ENCODE peak calls at places on chromosomes 12 and 14, in eight cellular contexts. One of them, this sample, is unnamed.

GRCh38 chr12:12877789-12878455 is 13.4 kb upstream of the GPRC5A start:
- DNase-seq in CD4-positive, CD25-positive, alpha-beta regulatory T cell: no peak
- DNase-seq in stomach: no peak
- DNase-seq in mammary epithelial cell: no peak
- DNase-seq in cardiac muscle cell: no peak
- DNase-seq in heart left ventricle: no peak
- DNase-seq in aorta: peak
- DNase-seq in A549: no peak
- DNase-seq in this sample: no peak

GRCh38 chr12:52441320-52441911 is 7.2 kb upstream of the KRT75 start:
- DNase-seq in CD4-positive, CD25-positive, alpha-beta regulatory T cell: no peak
- DNase-seq in stomach: no peak
- DNase-seq in mammary epithelial cell: peak
- DNase-seq in cardiac muscle cell: no peak
- DNase-seq in heart left ventricle: no peak
- DNase-seq in aorta: no peak
- DNase-seq in A549: no peak
- DNase-seq in this sample: no peak

GRCh38 chr12:18696971-18697602 is 40.7 kb downstream of the PLCZ1 start:
- DNase-seq in CD4-positive, CD25-positive, alpha-beta regulatory T cell: no peak
- DNase-seq in stomach: no peak
- DNase-seq in mammary epithelial cell: peak
- DNase-seq in cardiac muscle cell: no peak
- DNase-seq in heart left ventricle: no peak
- DNase-seq in aorta: no peak
- DNase-seq in A549: no peak
- DNase-seq in this sample: no peak

GRCh38 chr14:22991852-22992251 is 9.5 kb upstream of the AJUBA start:
- DNase-seq in CD4-positive, CD25-positive, alpha-beta regulatory T cell: no peak
- DNase-seq in stomach: no peak
- DNase-seq in mammary epithelial cell: no peak
- DNase-seq in cardiac muscle cell: no peak
- DNase-seq in heart left ventricle: no peak
- DNase-seq in aorta: no peak
- DNase-seq in A549: no peak
- DNase-seq in this sample: no peak

GRCh38 chr14:24339284-24340151 is at the start of gene RIPK3:
- DNase-seq in CD4-positive, CD25-positive, alpha-beta regulatory T cell: peak
- DNase-seq in stomach: peak
- DNase-seq in mammary epithelial cell: no peak
- DNase-seq in cardiac muscle cell: no peak
- DNase-seq in heart left ventricle: peak
- DNase-seq in aorta: peak
- DNase-seq in A549: no peak
- DNase-seq in this sample: peak

GRCh38 chr12:107359382-107359781 is 266.0 kb upstream of the CRY1 start:
- DNase-seq in CD4-positive, CD25-positive, alpha-beta regulatory T cell: no peak
- DNase-seq in stomach: no peak
- DNase-seq in mammary epithelial cell: peak
- DNase-seq in cardiac muscle cell: no peak
- DNase-seq in heart left ventricle: no peak
- DNase-seq in aorta: no peak
- DNase-seq in A549: no peak
- DNase-seq in this sample: no peak

GRCh38 chr12:59405992-59406391 is 189.8 kb upstream of the SLC16A7 start:
- DNase-seq in CD4-positive, CD25-positive, alpha-beta regulatory T cell: no peak
- DNase-seq in stomach: no peak
- DNase-seq in mammary epithelial cell: no peak
- DNase-seq in cardiac muscle cell: no peak
- DNase-seq in heart left ventricle: no peak
- DNase-seq in aorta: no peak
- DNase-seq in A549: no peak
- DNase-seq in this sample: no peak

GRCh38 chr12:6684609-6685008 is 4.6 kb downstream of the ZNF384 start:
- DNase-seq in CD4-positive, CD25-positive, alpha-beta regulatory T cell: peak
- DNase-seq in stomach: no peak
- DNase-seq in mammary epithelial cell: no peak
- DNase-seq in cardiac muscle cell: peak
- DNase-seq in heart left ventricle: no peak
- DNase-seq in aorta: no peak
- DNase-seq in A549: peak
- DNase-seq in this sample: no peak

GRCh38 chr14:93331375-93332031 is 1.3 kb downstream of the BTBD7 start:
- DNase-seq in CD4-positive, CD25-positive, alpha-beta regulatory T cell: no peak
- DNase-seq in stomach: no peak
- DNase-seq in mammary epithelial cell: no peak
- DNase-seq in cardiac muscle cell: no peak
- DNase-seq in heart left ventricle: no peak
- DNase-seq in aorta: peak
- DNase-seq in A549: no peak
- DNase-seq in this sample: no peak

GRCh38 chr12:29229937-29230336 is 80.9 kb downstream of the FAR2 start:
- DNase-seq in CD4-positive, CD25-positive, alpha-beta regulatory T cell: no peak
- DNase-seq in stomach: no peak
- DNase-seq in mammary epithelial cell: no peak
- DNase-seq in cardiac muscle cell: no peak
- DNase-seq in heart left ventricle: no peak
- DNase-seq in aorta: no peak
- DNase-seq in A549: no peak
- DNase-seq in this sample: no peak

GRCh38 chr12:116629451-116629850 is 70.3 kb downstream of the MAP1LC3B2 start:
- DNase-seq in CD4-positive, CD25-positive, alpha-beta regulatory T cell: no peak
- DNase-seq in stomach: no peak
- DNase-seq in mammary epithelial cell: no peak
- DNase-seq in cardiac muscle cell: no peak
- DNase-seq in heart left ventricle: no peak
- DNase-seq in aorta: no peak
- DNase-seq in A549: no peak
- DNase-seq in this sample: no peak

GRCh38 chr12:115222220-115222619 is 538.2 kb upstream of the TBX3 start:
- DNase-seq in CD4-positive, CD25-positive, alpha-beta regulatory T cell: no peak
- DNase-seq in stomach: no peak
- DNase-seq in mammary epithelial cell: no peak
- DNase-seq in cardiac muscle cell: no peak
- DNase-seq in heart left ventricle: no peak
- DNase-seq in aorta: no peak
- DNase-seq in A549: no peak
- DNase-seq in this sample: no peak

GRCh38 chr14:103091041-103091882 is 3.3 kb upstream of the EXOC3L4 start:
- DNase-seq in CD4-positive, CD25-positive, alpha-beta regulatory T cell: peak
- DNase-seq in stomach: peak
- DNase-seq in mammary epithelial cell: no peak
- DNase-seq in cardiac muscle cell: peak
- DNase-seq in heart left ventricle: peak
- DNase-seq in aorta: no peak
- DNase-seq in A549: peak
- DNase-seq in this sample: peak

GRCh38 chr12:108341854-108342847 is 3.0 kb upstream of the CMKLR1 start:
- DNase-seq in CD4-positive, CD25-positive, alpha-beta regulatory T cell: no peak
- DNase-seq in stomach: no peak
- DNase-seq in mammary epithelial cell: no peak
- DNase-seq in cardiac muscle cell: no peak
- DNase-seq in heart left ventricle: no peak
- DNase-seq in aorta: no peak
- DNase-seq in A549: no peak
- DNase-seq in this sample: no peak

GRCh38 chr12:2858944-2859352 is 2.1 kb upstream of the TEX52 start:
- DNase-seq in CD4-positive, CD25-positive, alpha-beta regulatory T cell: no peak
- DNase-seq in stomach: no peak
- DNase-seq in mammary epithelial cell: no peak
- DNase-seq in cardiac muscle cell: no peak
- DNase-seq in heart left ventricle: peak
- DNase-seq in aorta: no peak
- DNase-seq in A549: no peak
- DNase-seq in this sample: no peak

GRCh38 chr14:92780444-92780843 is 13.7 kb upstream of the GOLGA5 start:
- DNase-seq in CD4-positive, CD25-positive, alpha-beta regulatory T cell: no peak
- DNase-seq in stomach: no peak
- DNase-seq in mammary epithelial cell: peak
- DNase-seq in cardiac muscle cell: no peak
- DNase-seq in heart left ventricle: no peak
- DNase-seq in aorta: no peak
- DNase-seq in A549: no peak
- DNase-seq in this sample: no peak

GRCh38 chr12:105214670-105215375 is 21.2 kb downstream of the APPL2 start:
- DNase-seq in CD4-positive, CD25-positive, alpha-beta regulatory T cell: no peak
- DNase-seq in stomach: peak
- DNase-seq in mammary epithelial cell: peak
- DNase-seq in cardiac muscle cell: no peak
- DNase-seq in heart left ventricle: no peak
- DNase-seq in aorta: no peak
- DNase-seq in A549: no peak
- DNase-seq in this sample: no peak

DNA sequence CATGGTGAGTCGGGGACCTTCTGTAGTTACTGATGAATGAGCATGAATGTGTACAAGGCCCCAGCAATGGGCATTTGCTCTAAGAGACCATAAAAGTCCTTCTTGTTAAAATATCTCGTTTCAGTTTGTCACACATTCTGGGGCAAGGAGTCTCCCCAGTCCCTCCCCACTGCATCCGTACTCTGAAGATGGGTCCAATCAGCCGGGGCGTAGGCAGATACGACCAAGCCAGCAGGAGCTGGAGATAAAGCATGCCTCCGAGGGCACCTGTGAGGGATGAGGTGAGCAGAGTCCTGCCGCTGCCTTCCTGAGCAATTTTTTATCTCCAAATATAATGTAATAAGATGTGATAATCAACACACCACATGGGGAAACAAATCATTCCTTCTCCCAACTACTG is 528.5 kb downstream of the BCL11B start:
- DNase-seq in CD4-positive, CD25-positive, alpha-beta regulatory T cell: no peak
- DNase-seq in stomach: no peak
- DNase-seq in mammary epithelial cell: no peak
- DNase-seq in cardiac muscle cell: no peak
- DNase-seq in heart left ventricle: no peak
- DNase-seq in aorta: no peak
- DNase-seq in A549: no peak
- DNase-seq in this sample: peak
- H3K27ac ChIP-seq in CD4-positive, CD25-positive, alpha-beta regulatory T cell: no peak
- H3K27ac ChIP-seq in stomach: no peak
- H3K27ac ChIP-seq in mammary epithelial cell: no peak
- H3K27ac ChIP-seq in cardiac muscle cell: no peak
- H3K27ac ChIP-seq in heart left ventricle: no peak
- H3K27ac ChIP-seq in aorta: no peak
- H3K27ac ChIP-seq in A549: no peak
- H3K27ac ChIP-seq in this sample: no peak

GRCh38 chr12:68121143-68121542 is 38.4 kb downstream of the IFNG start:
- DNase-seq in CD4-positive, CD25-positive, alpha-beta regulatory T cell: no peak
- DNase-seq in stomach: no peak
- DNase-seq in mammary epithelial cell: no peak
- DNase-seq in cardiac muscle cell: no peak
- DNase-seq in heart left ventricle: no peak
- DNase-seq in aorta: no peak
- DNase-seq in A549: no peak
- DNase-seq in this sample: no peak

GRCh38 chr12:68119250-68119649 is 40.3 kb downstream of the IFNG start:
- DNase-seq in CD4-positive, CD25-positive, alpha-beta regulatory T cell: no peak
- DNase-seq in stomach: no peak
- DNase-seq in mammary epithelial cell: no peak
- DNase-seq in cardiac muscle cell: no peak
- DNase-seq in heart left ventricle: no peak
- DNase-seq in aorta: no peak
- DNase-seq in A549: no peak
- DNase-seq in this sample: no peak

GRCh38 chr12:68119724-68120211 is 39.8 kb downstream of the IFNG start:
- DNase-seq in CD4-positive, CD25-positive, alpha-beta regulatory T cell: no peak
- DNase-seq in stomach: no peak
- DNase-seq in mammary epithelial cell: peak
- DNase-seq in cardiac muscle cell: no peak
- DNase-seq in heart left ventricle: no peak
- DNase-seq in aorta: no peak
- DNase-seq in A549: no peak
- DNase-seq in this sample: no peak

GRCh38 chr12:68122236-68122920 is 37.2 kb downstream of the IFNG start:
- DNase-seq in CD4-positive, CD25-positive, alpha-beta regulatory T cell: no peak
- DNase-seq in stomach: no peak
- DNase-seq in mammary epithelial cell: peak
- DNase-seq in cardiac muscle cell: no peak
- DNase-seq in heart left ventricle: no peak
- DNase-seq in aorta: no peak
- DNase-seq in A549: no peak
- DNase-seq in this sample: no peak

GRCh38 chr12:68118096-68118755 is 41.3 kb downstream of the IFNG start:
- DNase-seq in CD4-positive, CD25-positive, alpha-beta regulatory T cell: no peak
- DNase-seq in stomach: no peak
- DNase-seq in mammary epithelial cell: no peak
- DNase-seq in cardiac muscle cell: no peak
- DNase-seq in heart left ventricle: no peak
- DNase-seq in aorta: no peak
- DNase-seq in A549: no peak
- DNase-seq in this sample: no peak
- H3K27ac ChIP-seq in CD4-positive, CD25-positive, alpha-beta regulatory T cell: no peak
- H3K27ac ChIP-seq in stomach: no peak
- H3K27ac ChIP-seq in mammary epithelial cell: no peak
- H3K27ac ChIP-seq in cardiac muscle cell: no peak
- H3K27ac ChIP-seq in heart left ventricle: no peak
- H3K27ac ChIP-seq in aorta: no peak
- H3K27ac ChIP-seq in A549: no peak
- H3K27ac ChIP-seq in this sample: no peak

GRCh38 chr12:64567570-64567969 is 42.7 kb upstream of the RASSF3 start:
- DNase-seq in CD4-positive, CD25-positive, alpha-beta regulatory T cell: no peak
- DNase-seq in stomach: no peak
- DNase-seq in mammary epithelial cell: no peak
- DNase-seq in cardiac muscle cell: no peak
- DNase-seq in heart left ventricle: no peak
- DNase-seq in aorta: no peak
- DNase-seq in A549: no peak
- DNase-seq in this sample: no peak

GRCh38 chr12:64568313-64568712 is 42.0 kb upstream of the RASSF3 start:
- DNase-seq in CD4-positive, CD25-positive, alpha-beta regulatory T cell: no peak
- DNase-seq in stomach: no peak
- DNase-seq in mammary epithelial cell: no peak
- DNase-seq in cardiac muscle cell: no peak
- DNase-seq in heart left ventricle: no peak
- DNase-seq in aorta: no peak
- DNase-seq in A549: no peak
- DNase-seq in this sample: no peak

GRCh38 chr12:64569923-64570595 is 40.2 kb upstream of the RASSF3 start:
- DNase-seq in CD4-positive, CD25-positive, alpha-beta regulatory T cell: no peak
- DNase-seq in stomach: no peak
- DNase-seq in mammary epithelial cell: no peak
- DNase-seq in cardiac muscle cell: no peak
- DNase-seq in heart left ventricle: no peak
- DNase-seq in aorta: no peak
- DNase-seq in A549: no peak
- DNase-seq in this sample: no peak

GRCh38 chr12:64566882-64567517 is 43.3 kb upstream of the RASSF3 start:
- DNase-seq in CD4-positive, CD25-positive, alpha-beta regulatory T cell: no peak
- DNase-seq in stomach: no peak
- DNase-seq in mammary epithelial cell: no peak
- DNase-seq in cardiac muscle cell: no peak
- DNase-seq in heart left ventricle: no peak
- DNase-seq in aorta: no peak
- DNase-seq in A549: no peak
- DNase-seq in this sample: no peak

GRCh38 chr12:64566122-64566521 is 44.2 kb upstream of the RASSF3 start:
- DNase-seq in CD4-positive, CD25-positive, alpha-beta regulatory T cell: no peak
- DNase-seq in stomach: no peak
- DNase-seq in mammary epithelial cell: no peak
- DNase-seq in cardiac muscle cell: no peak
- DNase-seq in heart left ventricle: no peak
- DNase-seq in aorta: no peak
- DNase-seq in A549: no peak
- DNase-seq in this sample: no peak
- H3K27ac ChIP-seq in CD4-positive, CD25-positive, alpha-beta regulatory T cell: no peak
- H3K27ac ChIP-seq in stomach: no peak
- H3K27ac ChIP-seq in mammary epithelial cell: no peak
- H3K27ac ChIP-seq in cardiac muscle cell: no peak
- H3K27ac ChIP-seq in heart left ventricle: no peak
- H3K27ac ChIP-seq in aorta: no peak
- H3K27ac ChIP-seq in A549: no peak
- H3K27ac ChIP-seq in this sample: no peak

GRCh38 chr14:69055125-69055524 is 76.0 kb upstream of the ACTN1 start:
- DNase-seq in CD4-positive, CD25-positive, alpha-beta regulatory T cell: no peak
- DNase-seq in stomach: no peak
- DNase-seq in mammary epithelial cell: no peak
- DNase-seq in cardiac muscle cell: no peak
- DNase-seq in heart left ventricle: no peak
- DNase-seq in aorta: no peak
- DNase-seq in A549: no peak
- DNase-seq in this sample: no peak
- H3K27ac ChIP-seq in CD4-positive, CD25-positive, alpha-beta regulatory T cell: no peak
- H3K27ac ChIP-seq in stomach: no peak
- H3K27ac ChIP-seq in mammary epithelial cell: no peak
- H3K27ac ChIP-seq in cardiac muscle cell: no peak
- H3K27ac ChIP-seq in heart left ventricle: no peak
- H3K27ac ChIP-seq in aorta: peak
- H3K27ac ChIP-seq in A549: no peak
- H3K27ac ChIP-seq in this sample: no peak

This sample was measured in lung.